ENCODE peak calls at places on chromosome 3, in five cellular contexts. One of them, this sample, is unnamed.

GRCh38 chr3:125310623-125311076 is 64.5 kb downstream of the ZNF148 start:
- DNase-seq in pons: no peak
- DNase-seq in substantia nigra: no peak
- DNase-seq in pancreas: no peak
- DNase-seq in B cell: peak
- DNase-seq in this sample: no peak

GRCh38 chr3:45987368-45988099 is 8.1 kb downstream of the FYCO1 start:
- DNase-seq in substantia nigra: peak
- DNase-seq in B cell: no peak
- DNase-seq in pons: peak
- DNase-seq in pancreas: peak
- DNase-seq in this sample: peak

GRCh38 chr3:126945171-126945721 is 37.7 kb upstream of the PLXNA1 start:
- DNase-seq in substantia nigra: no peak
- DNase-seq in B cell: no peak
- DNase-seq in pons: no peak
- DNase-seq in pancreas: no peak
- DNase-seq in this sample: no peak

GRCh38 chr3:122943828-122944190 is 83.8 kb downstream of the SEMA5B start:
- DNase-seq in pancreas: no peak
- DNase-seq in B cell: no peak
- DNase-seq in substantia nigra: no peak
- DNase-seq in pons: no peak
- DNase-seq in this sample: no peak

GRCh38 chr3:24263069-24263668 is 231.5 kb downstream of the THRB start:
- DNase-seq in pons: no peak
- DNase-seq in B cell: no peak
- DNase-seq in pancreas: no peak
- DNase-seq in substantia nigra: no peak
- DNase-seq in this sample: no peak

GRCh38 chr3:169104541-169104940 is 559.0 kb downstream of the MECOM start:
- DNase-seq in B cell: no peak
- DNase-seq in substantia nigra: no peak
- DNase-seq in pancreas: no peak
- DNase-seq in pons: no peak
- DNase-seq in this sample: no peak

GRCh38 chr3:128282392-128283196 is 129.3 kb downstream of the EEFSEC start:
- DNase-seq in substantia nigra: peak
- DNase-seq in pancreas: peak
- DNase-seq in B cell: no peak
- DNase-seq in pons: peak
- DNase-seq in this sample: no peak

GRCh38 chr3:33612641-33613040 is 105.4 kb downstream of the CLASP2 start:
- DNase-seq in substantia nigra: no peak
- DNase-seq in pons: peak
- DNase-seq in pancreas: no peak
- DNase-seq in B cell: no peak
- DNase-seq in this sample: no peak

This sample was measured in cerebellar cortex.